ENCODE peak calls at places on chromosomes 11 and 22, in ten cellular contexts. One of them, this sample, is unnamed.

GRCh38 chr11:63845305-63845704 is 6.4 kb downstream of the MARK2 start:
- DNase-seq in Calu3: no peak
- DNase-seq in fibroblast of the aortic adventitia: peak; percentile 64
- DNase-seq in IMR-90: peak; percentile 91
- DNase-seq in H9: no peak
- DNase-seq in AG04450: peak; percentile 47
- DNase-seq in left ventricle myocardium inferior: no peak
- DNase-seq in mucosa of descending colon: no peak
- DNase-seq in Caco-2: peak; percentile 22
- DNase-seq in endothelial cell: no peak
- DNase-seq in this sample: peak; percentile 88

GRCh38 chr11:10298342-10298741 is 4.3 kb upstream of the SBF2 start:
- DNase-seq in Calu3: no peak
- DNase-seq in fibroblast of the aortic adventitia: peak; percentile 46
- DNase-seq in IMR-90: peak; percentile 98
- DNase-seq in H9: no peak
- DNase-seq in AG04450: peak; percentile 90
- DNase-seq in left ventricle myocardium inferior: no peak
- DNase-seq in mucosa of descending colon: no peak
- DNase-seq in Caco-2: no peak
- DNase-seq in endothelial cell: no peak
- DNase-seq in this sample: peak; percentile 56

GRCh38 chr11:32659672-32660071 is 76.0 kb downstream of the EIF3M start:
- DNase-seq in Calu3: no peak
- DNase-seq in fibroblast of the aortic adventitia: peak; percentile 22
- DNase-seq in IMR-90: no peak
- DNase-seq in H9: no peak
- DNase-seq in AG04450: no peak
- DNase-seq in left ventricle myocardium inferior: no peak
- DNase-seq in mucosa of descending colon: no peak
- DNase-seq in Caco-2: no peak
- DNase-seq in endothelial cell: no peak
- DNase-seq in this sample: peak; percentile 4

GRCh38 chr11:70502677-70503076 is 104.3 kb downstream of the CTTN start:
- DNase-seq in Calu3: no peak
- DNase-seq in fibroblast of the aortic adventitia: no peak
- DNase-seq in IMR-90: no peak
- DNase-seq in H9: no peak
- DNase-seq in AG04450: no peak
- DNase-seq in left ventricle myocardium inferior: peak; percentile 5
- DNase-seq in mucosa of descending colon: no peak
- DNase-seq in Caco-2: no peak
- DNase-seq in endothelial cell: no peak
- DNase-seq in this sample: no peak

GRCh38 chr11:19511413-19512183 is 201.0 kb upstream of the NAV2 start:
- DNase-seq in Calu3: no peak
- DNase-seq in fibroblast of the aortic adventitia: peak; percentile 92
- DNase-seq in IMR-90: no peak
- DNase-seq in H9: no peak
- DNase-seq in AG04450: no peak
- DNase-seq in left ventricle myocardium inferior: peak; percentile 22
- DNase-seq in mucosa of descending colon: peak; percentile 6
- DNase-seq in Caco-2: no peak
- DNase-seq in endothelial cell: no peak
- DNase-seq in this sample: peak; percentile 31

GRCh38 chr11:86463120-86463519 is 88.4 kb downstream of the CCDC81 start:
- DNase-seq in Calu3: no peak
- DNase-seq in fibroblast of the aortic adventitia: no peak
- DNase-seq in IMR-90: no peak
- DNase-seq in H9: no peak
- DNase-seq in AG04450: no peak
- DNase-seq in left ventricle myocardium inferior: no peak
- DNase-seq in mucosa of descending colon: no peak
- DNase-seq in Caco-2: no peak
- DNase-seq in endothelial cell: no peak
- DNase-seq in this sample: no peak

GRCh38 chr22:25497269-25497668 is 67.2 kb upstream of the GRK3 start:
- DNase-seq in Calu3: no peak
- DNase-seq in fibroblast of the aortic adventitia: peak; percentile 23
- DNase-seq in IMR-90: peak; percentile 63
- DNase-seq in H9: no peak
- DNase-seq in AG04450: no peak
- DNase-seq in left ventricle myocardium inferior: no peak
- DNase-seq in mucosa of descending colon: no peak
- DNase-seq in Caco-2: no peak
- DNase-seq in endothelial cell: no peak
- DNase-seq in this sample: peak; percentile 63

GRCh38 chr11:10561043-10561818 is 7.2 kb downstream of the LYVE1 start:
- DNase-seq in Calu3: peak; percentile 19
- DNase-seq in fibroblast of the aortic adventitia: no peak
- DNase-seq in IMR-90: no peak
- DNase-seq in H9: no peak
- DNase-seq in AG04450: no peak
- DNase-seq in left ventricle myocardium inferior: no peak
- DNase-seq in mucosa of descending colon: no peak
- DNase-seq in Caco-2: no peak
- DNase-seq in endothelial cell: no peak
- DNase-seq in this sample: no peak

GRCh38 chr11:74057251-74058151 is 48.6 kb upstream of the UCP3 start:
- DNase-seq in Calu3: no peak
- DNase-seq in fibroblast of the aortic adventitia: peak; percentile 61
- DNase-seq in IMR-90: peak; percentile 88
- DNase-seq in H9: no peak
- DNase-seq in AG04450: peak; percentile 36
- DNase-seq in left ventricle myocardium inferior: no peak
- DNase-seq in mucosa of descending colon: no peak
- DNase-seq in Caco-2: no peak
- DNase-seq in endothelial cell: no peak
- DNase-seq in this sample: peak; percentile 47

GRCh38 chr11:56889986-56890385 is 98.7 kb upstream of the OR5AK2 start:
- DNase-seq in Calu3: no peak
- DNase-seq in fibroblast of the aortic adventitia: no peak
- DNase-seq in IMR-90: no peak
- DNase-seq in H9: no peak
- DNase-seq in AG04450: no peak
- DNase-seq in left ventricle myocardium inferior: no peak
- DNase-seq in mucosa of descending colon: no peak
- DNase-seq in Caco-2: no peak
- DNase-seq in endothelial cell: no peak
- DNase-seq in this sample: no peak

GRCh38 chr11:118415739-118416068 is 14.3 kb downstream of the ATP5MG start:
- DNase-seq in Calu3: peak; percentile 49
- DNase-seq in fibroblast of the aortic adventitia: peak; percentile 96
- DNase-seq in IMR-90: peak; percentile 98
- DNase-seq in H9: peak; percentile 73
- DNase-seq in AG04450: peak; percentile 95
- DNase-seq in left ventricle myocardium inferior: no peak
- DNase-seq in mucosa of descending colon: peak; percentile 51
- DNase-seq in Caco-2: no peak
- DNase-seq in endothelial cell: no peak
- DNase-seq in this sample: peak; percentile 95

GRCh38 chr22:40400173-40400572 is 29.8 kb downstream of the SGSM3 start:
- DNase-seq in Calu3: no peak
- DNase-seq in fibroblast of the aortic adventitia: no peak
- DNase-seq in IMR-90: no peak
- DNase-seq in H9: no peak
- DNase-seq in AG04450: no peak
- DNase-seq in left ventricle myocardium inferior: no peak
- DNase-seq in mucosa of descending colon: peak; percentile 48
- DNase-seq in Caco-2: no peak
- DNase-seq in endothelial cell: no peak
- DNase-seq in this sample: no peak

GRCh38 chr11:23725752-23726151 is 771.1 kb upstream of the LUZP2 start:
- DNase-seq in Calu3: no peak
- DNase-seq in fibroblast of the aortic adventitia: peak; percentile 29
- DNase-seq in IMR-90: no peak
- DNase-seq in H9: no peak
- DNase-seq in AG04450: no peak
- DNase-seq in left ventricle myocardium inferior: no peak
- DNase-seq in mucosa of descending colon: no peak
- DNase-seq in Caco-2: no peak
- DNase-seq in endothelial cell: no peak
- DNase-seq in this sample: peak; percentile 32

GRCh38 chr11:67268036-67268683 is 1.9 kb downstream of the GRK2 start:
- DNase-seq in Calu3: no peak
- DNase-seq in fibroblast of the aortic adventitia: no peak
- DNase-seq in IMR-90: no peak
- DNase-seq in H9: no peak
- DNase-seq in AG04450: no peak
- DNase-seq in left ventricle myocardium inferior: no peak
- DNase-seq in mucosa of descending colon: peak; percentile 47
- DNase-seq in Caco-2: no peak
- DNase-seq in endothelial cell: no peak
- DNase-seq in this sample: no peak

DNA sequence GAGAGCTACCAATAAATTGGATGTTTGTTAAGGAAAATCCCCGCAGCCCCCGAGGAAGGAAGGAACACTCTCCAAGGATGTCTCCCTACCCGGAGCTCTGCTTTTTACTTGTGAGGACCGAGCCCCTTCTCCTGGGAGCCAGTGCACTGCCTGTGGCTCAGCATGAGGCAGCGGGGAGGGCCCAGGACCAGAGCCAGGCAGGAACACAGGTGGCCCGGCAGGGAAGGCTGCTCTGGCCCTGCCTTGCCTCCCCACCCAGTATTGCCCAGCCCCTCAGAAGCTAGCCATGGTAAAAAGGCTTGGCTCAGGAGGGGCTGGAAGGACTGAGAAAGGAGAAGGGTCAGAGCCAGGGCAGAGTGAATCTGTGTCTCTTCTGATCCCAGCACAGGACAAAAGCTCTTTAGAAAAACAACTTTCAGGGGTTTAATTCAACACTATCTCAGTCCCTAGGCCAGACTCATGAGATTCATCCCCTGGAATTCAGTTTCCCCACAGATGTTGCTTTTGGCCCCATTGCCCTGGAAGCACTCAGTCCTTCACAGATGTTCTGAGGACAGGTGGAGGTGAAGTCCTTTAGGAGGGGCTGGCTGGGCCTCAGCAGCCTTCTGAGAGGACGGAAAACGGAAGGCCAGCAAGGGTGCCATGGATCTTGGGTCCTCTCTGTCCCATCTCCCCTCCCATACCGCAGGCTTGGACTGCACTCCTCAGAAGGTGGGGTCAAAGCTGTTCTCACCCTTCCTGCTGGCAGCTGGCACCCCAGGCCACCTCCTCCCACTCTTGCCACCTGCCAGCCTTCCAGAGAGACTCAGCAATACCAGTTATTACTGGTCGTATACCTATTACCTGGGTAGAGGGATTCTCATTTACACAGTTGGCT is 318.9 kb downstream of the NTM start:
- DNase-seq in Calu3: no peak
- DNase-seq in fibroblast of the aortic adventitia: no peak
- DNase-seq in IMR-90: no peak
- DNase-seq in H9: no peak
- DNase-seq in AG04450: no peak
- DNase-seq in left ventricle myocardium inferior: no peak
- DNase-seq in mucosa of descending colon: no peak
- DNase-seq in Caco-2: no peak
- DNase-seq in endothelial cell: no peak
- DNase-seq in this sample: no peak
- TF ChIP-seq CTCF in Calu3: no peak
- TF ChIP-seq CTCF in fibroblast of the aortic adventitia: no peak
- TF ChIP-seq CTCF in IMR-90: no peak
- TF ChIP-seq CTCF in H9: no peak
- TF ChIP-seq CTCF in AG04450: no peak
- TF ChIP-seq CTCF in left ventricle myocardium inferior: no peak
- TF ChIP-seq CTCF in mucosa of descending colon: no peak
- TF ChIP-seq CTCF in Caco-2: no peak
- TF ChIP-seq CTCF in endothelial cell: no peak
- TF ChIP-seq CTCF in this sample: no peak

DNA sequence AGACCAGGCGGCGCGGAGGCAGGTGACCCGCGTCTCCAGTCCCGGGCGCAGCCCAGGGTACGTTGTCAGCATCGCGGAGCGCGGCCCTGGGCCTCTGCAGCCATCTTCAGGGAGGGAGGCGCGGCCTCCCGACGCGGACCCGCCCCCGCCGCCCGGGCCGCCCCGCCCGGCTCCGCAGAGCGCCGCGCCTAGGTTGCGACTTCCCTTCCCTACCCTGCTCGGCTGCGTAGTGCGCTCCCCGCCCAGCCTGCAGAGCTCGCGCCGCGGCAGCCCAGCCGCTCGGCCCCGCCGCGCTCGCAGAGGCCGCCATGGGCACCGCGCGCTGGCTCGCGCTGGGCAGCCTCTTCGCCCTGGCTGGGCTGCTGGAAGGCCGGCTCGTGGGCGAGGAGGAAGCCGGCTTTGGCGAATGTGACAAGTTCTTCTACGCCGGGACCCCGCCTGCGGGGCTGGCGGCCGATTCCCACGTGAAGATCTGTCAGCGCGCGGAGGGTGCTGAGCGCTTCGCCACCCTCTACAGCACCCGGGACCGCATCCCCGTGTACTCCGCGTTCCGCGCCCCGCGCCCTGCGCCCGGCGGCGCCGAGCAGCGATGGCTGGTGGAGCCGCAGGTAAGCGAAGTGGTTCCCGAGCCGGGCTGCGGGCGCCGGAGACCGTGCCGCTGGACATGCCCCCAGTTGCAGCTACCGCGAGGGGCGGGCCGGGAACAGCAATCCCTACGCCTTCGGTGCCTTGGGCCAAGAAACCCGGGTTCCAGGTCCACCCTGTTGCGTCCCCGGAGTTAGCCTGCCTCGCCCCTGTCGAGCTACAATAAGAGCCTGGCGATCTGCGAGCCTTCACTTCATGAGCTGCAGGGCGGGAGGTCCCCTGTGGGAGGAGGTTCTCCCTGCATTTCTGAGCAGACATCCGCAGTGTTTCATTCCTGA is at the start of gene ENDOD1:
- DNase-seq in Calu3: peak; percentile 81
- DNase-seq in fibroblast of the aortic adventitia: peak; percentile 75
- DNase-seq in IMR-90: peak; percentile 74
- DNase-seq in H9: peak; percentile 83
- DNase-seq in AG04450: no peak
- DNase-seq in left ventricle myocardium inferior: peak; percentile 83
- DNase-seq in mucosa of descending colon: peak; percentile 88
- DNase-seq in Caco-2: peak; percentile 93
- DNase-seq in endothelial cell: peak; percentile 77
- DNase-seq in this sample: peak; percentile 87
- TF ChIP-seq CTCF in Calu3: no peak
- TF ChIP-seq CTCF in fibroblast of the aortic adventitia: peak; percentile 22
- TF ChIP-seq CTCF in IMR-90: peak; percentile 2
- TF ChIP-seq CTCF in H9: no peak
- TF ChIP-seq CTCF in AG04450: peak; percentile 9
- TF ChIP-seq CTCF in left ventricle myocardium inferior: no peak
- TF ChIP-seq CTCF in mucosa of descending colon: no peak
- TF ChIP-seq CTCF in Caco-2: peak; percentile 40
- TF ChIP-seq CTCF in endothelial cell: no peak
- TF ChIP-seq CTCF in this sample: peak; percentile 6

GRCh38 chr11:72722050-72722748 is 30.0 kb downstream of the ARAP1 start:
- DNase-seq in Calu3: peak; percentile 84
- DNase-seq in fibroblast of the aortic adventitia: peak; percentile 91
- DNase-seq in IMR-90: peak; percentile 89
- DNase-seq in H9: peak; percentile 82
- DNase-seq in AG04450: peak; percentile 65
- DNase-seq in left ventricle myocardium inferior: peak; percentile 88
- DNase-seq in mucosa of descending colon: peak; percentile 93
- DNase-seq in Caco-2: peak; percentile 57
- DNase-seq in endothelial cell: peak; percentile 75
- DNase-seq in this sample: peak; percentile 97
- TF ChIP-seq CTCF in Calu3: no peak
- TF ChIP-seq CTCF in fibroblast of the aortic adventitia: no peak
- TF ChIP-seq CTCF in IMR-90: no peak
- TF ChIP-seq CTCF in H9: no peak
- TF ChIP-seq CTCF in AG04450: no peak
- TF ChIP-seq CTCF in left ventricle myocardium inferior: no peak
- TF ChIP-seq CTCF in mucosa of descending colon: no peak
- TF ChIP-seq CTCF in Caco-2: no peak
- TF ChIP-seq CTCF in endothelial cell: no peak
- TF ChIP-seq CTCF in this sample: no peak

GRCh38 chr22:20153945-20154344 is 3.1 kb upstream of the CCDC188 start:
- DNase-seq in Calu3: no peak
- DNase-seq in fibroblast of the aortic adventitia: no peak
- DNase-seq in IMR-90: peak; percentile 20
- DNase-seq in H9: peak; percentile 62
- DNase-seq in AG04450: no peak
- DNase-seq in left ventricle myocardium inferior: no peak
- DNase-seq in mucosa of descending colon: no peak
- DNase-seq in Caco-2: no peak
- DNase-seq in endothelial cell: no peak
- DNase-seq in this sample: no peak
- TF ChIP-seq CTCF in Calu3: no peak
- TF ChIP-seq CTCF in fibroblast of the aortic adventitia: no peak
- TF ChIP-seq CTCF in IMR-90: no peak
- TF ChIP-seq CTCF in H9: peak; percentile 48
- TF ChIP-seq CTCF in AG04450: no peak
- TF ChIP-seq CTCF in left ventricle myocardium inferior: no peak
- TF ChIP-seq CTCF in mucosa of descending colon: no peak
- TF ChIP-seq CTCF in Caco-2: peak; percentile 22
- TF ChIP-seq CTCF in endothelial cell: no peak
- TF ChIP-seq CTCF in this sample: no peak

This sample was measured in cardiac fibroblast.